ENCODE peak calls at places on chromosomes 7 and 10, in eight cellular contexts. J, T, V, X, Y, Q, O and M are unnamed samples.

GRCh38 chr7:103117016-103117415 is 31.9 kb downstream of the NAPEPLD start:
- DNase-seq in J (no peak), T (no peak), V (no peak), X (no peak), Y (no peak), Q (no peak), O (no peak), M (no peak)

GRCh38 chr10:27646194-27646593 is 99.4 kb downstream of the MKX start:
- DNase-seq in J (peak), T (no peak), V (no peak), X (no peak), Y (peak), Q (no peak), O (no peak), M (no peak)

GRCh38 chr10:34762603-34763299 is 52.3 kb downstream of the PARD3 start:
- DNase-seq in J (no peak), T (no peak), V (no peak), X (no peak), Y (no peak), Q (no peak), O (no peak), M (no peak)

GRCh38 chr10:66586897-66587679 is 338.7 kb upstream of the LRRTM3 start:
- DNase-seq in J (no peak), T (no peak), V (no peak), X (no peak), Y (no peak), Q (no peak), O (no peak), M (no peak)

GRCh38 chr7:99078416-99078815 is 65.5 kb downstream of the SMURF1 start:
- DNase-seq in J (no peak), T (no peak), V (no peak), X (no peak), Y (no peak), Q (no peak), O (no peak), M (no peak)

GRCh38 chr10:59865101-59865500 is 41.3 kb downstream of the CCDC6 start:
- DNase-seq in J (no peak), T (peak), V (peak), X (no peak), Y (peak), Q (no peak), O (peak), M (no peak)

GRCh38 chr7:139776486-139777303 is 1.1 kb downstream of the HIPK2 start:
- DNase-seq in J (peak), T (peak), V (peak), X (peak), Y (peak), Q (peak), O (peak), M (peak)

GRCh38 chr10:19572056-19572455 is 244.2 kb upstream of the PLXDC2 start:
- DNase-seq in J (no peak), T (no peak), V (no peak), X (no peak), Y (no peak), Q (no peak), O (no peak), M (no peak)

GRCh38 chr7:6228363-6228762 is 44.1 kb downstream of the CYTH3 start:
- DNase-seq in J (no peak), T (no peak), V (peak), X (no peak), Y (peak), Q (no peak), O (peak), M (no peak)

GRCh38 chr10:116686632-116687031 is 55.7 kb downstream of the HSPA12A start:
- DNase-seq in J (no peak), T (no peak), V (no peak), X (no peak), Y (no peak), Q (no peak), O (no peak), M (no peak)

GRCh38 chr10:50788951-50789904 is 49.5 kb downstream of the ASAH2B start:
- DNase-seq in J (peak), T (peak), V (peak), X (no peak), Y (peak), Q (no peak), O (peak), M (no peak)

GRCh38 chr10:6086375-6087233 is 2.2 kb upstream of the RBM17 start:
- DNase-seq in J (peak), T (peak), V (peak), X (peak), Y (peak), Q (peak), O (peak), M (peak)

GRCh38 chr10:43262902-43263466 is 3.9 kb downstream of the RASGEF1A start:
- DNase-seq in J (no peak), T (no peak), V (no peak), X (no peak), Y (no peak), Q (no peak), O (no peak), M (no peak)

GRCh38 chr7:43650457-43651052 is 67.6 kb downstream of the STK17A start:
- DNase-seq in J (peak), T (no peak), V (no peak), X (no peak), Y (peak), Q (no peak), O (no peak), M (peak)

GRCh38 chr10:78457804-78458483 is 424.3 kb downstream of the RPS24 start:
- DNase-seq in J (peak), T (no peak), V (no peak), X (no peak), Y (peak), Q (no peak), O (no peak), M (no peak)

GRCh38 chr7:70595741-70596574 is 536.0 kb upstream of the GALNT17 start:
- DNase-seq in J (no peak), T (peak), V (peak), X (peak), Y (no peak), Q (no peak), O (peak), M (no peak)

GRCh38 chr10:36880898-36881297 is 244.5 kb upstream of the ANKRD30A start:
- DNase-seq in J (peak), T (no peak), V (peak), X (no peak), Y (peak), Q (no peak), O (peak), M (no peak)

GRCh38 chr7:73852500-73852899 is 8.5 kb upstream of the TMEM270 start:
- DNase-seq in J (no peak), T (no peak), V (no peak), X (no peak), Y (peak), Q (no peak), O (no peak), M (no peak)

GRCh38 chr7:44063894-44064651 is 1.3 kb downstream of the PGAM2 start:
- DNase-seq in J (no peak), T (no peak), V (peak), X (no peak), Y (no peak), Q (no peak), O (peak), M (no peak)

GRCh38 chr10:50312464-50313437 is 61.4 kb upstream of the ASAH2 start:
- DNase-seq in J (peak), T (no peak), V (no peak), X (no peak), Y (peak), Q (no peak), O (no peak), M (no peak)

GRCh38 chr10:15255961-15256360 is 87.5 kb upstream of the NMT2 start:
- DNase-seq in J (no peak), T (no peak), V (no peak), X (no peak), Y (no peak), Q (no peak), O (peak), M (no peak)

GRCh38 chr7:105439174-105439893 is 50.6 kb upstream of the SRPK2 start:
- DNase-seq in J (peak), T (peak), V (peak), X (peak), Y (peak), Q (no peak), O (no peak), M (no peak)

GRCh38 chr7:3897430-3898385 is 596.7 kb downstream of the SDK1 start:
- DNase-seq in J (peak), T (peak), V (peak), X (peak), Y (peak), Q (peak), O (peak), M (peak)